ENCODE peak calls at places on chromosome 17, in four cellular contexts. B, A, F and D are unnamed samples.

GRCh38 chr17:36697907-36698526 is 96.6 kb downstream of the MRM1 start:
- DNase-seq in F (no peak), B (peak), A (no peak), D (no peak)

GRCh38 chr17:6000426-6000825 is 69.8 kb upstream of the WSCD1 start:
- DNase-seq in B (no peak), F (no peak), A (no peak), D (no peak)

GRCh38 chr17:62648247-62648953 is 20.9 kb downstream of the MRC2 start:
- DNase-seq in A (no peak), F (no peak), B (no peak), D (no peak)

GRCh38 chr17:16407911-16408588 is 7.3 kb upstream of the TRPV2 start:
- DNase-seq in A (peak), B (peak), F (peak), D (peak)

GRCh38 chr17:45740553-45741330 is 43.4 kb upstream of the CRHR1 start:
- DNase-seq in B (peak), F (peak), A (peak), D (peak)

GRCh38 chr17:68396795-68397536 is 60.3 kb downstream of the WIPI1 start:
- DNase-seq in B (no peak), F (no peak), A (no peak), D (no peak)

GRCh38 chr17:74141612-74142011 is 61.9 kb upstream of the RPL38 start:
- DNase-seq in F (no peak), B (no peak), A (no peak), D (no peak)

GRCh38 chr17:38454528-38454927 is 26.3 kb downstream of the ARHGAP23 start:
- DNase-seq in F (no peak), B (peak), A (peak), D (peak)

GRCh38 chr17:76969598-76970172 is 101.5 kb downstream of the MGAT5B start:
- DNase-seq in F (no peak), B (peak), A (peak), D (peak)

GRCh38 chr17:44187131-44187899 is 543 bp downstream of the TMUB2 start:
- DNase-seq in A (no peak), F (no peak), B (no peak), D (no peak)

GRCh38 chr17:42333053-42333452 is 44.8 kb downstream of the STAT5A start:
- DNase-seq in F (no peak), B (no peak), A (no peak), D (no peak)

GRCh38 chr17:9204623-9205329 is 183.5 kb downstream of the NTN1 start:
- DNase-seq in B (no peak), F (no peak), A (no peak), D (no peak)

GRCh38 chr17:70875729-70876344 is 706.5 kb downstream of the KCNJ2 start:
- DNase-seq in F (no peak), A (no peak), B (no peak), D (no peak)

GRCh38 chr17:17106716-17107115 is 64.5 kb downstream of the MPRIP start:
- DNase-seq in F (no peak), A (no peak), B (no peak), D (no peak)

GRCh38 chr17:2755941-2756724 is 6.7 kb upstream of the CCDC92B start:
- DNase-seq in F (no peak), A (no peak), B (peak), D (no peak)

GRCh38 chr17:65115721-65116312 is 21.4 kb upstream of the RGS9 start:
- DNase-seq in B (no peak), A (no peak), F (no peak), D (no peak)

GRCh38 chr17:29390856-29391631 is 881 bp downstream of the TAOK1 start:
- DNase-seq in F (peak), A (no peak), B (peak), D (no peak)

GRCh38 chr17:67221062-67221998 is 23.7 kb downstream of the HELZ start:
- DNase-seq in F (peak), B (peak), A (peak), D (no peak)

GRCh38 chr17:70338946-70339354 is 169.6 kb downstream of the KCNJ2 start:
- DNase-seq in A (no peak), B (no peak), F (no peak), D (no peak)

GRCh38 chr17:75611746-75612437 is 21.3 kb upstream of the SMIM5 start:
- DNase-seq in B (no peak), F (no peak), A (peak), D (no peak)

GRCh38 chr17:7045492-7046126 is 1.7 kb upstream of the SLC16A11 start:
- DNase-seq in F (peak), A (peak), B (peak), D (peak)

GRCh38 chr17:27081002-27081638 is 212.8 kb upstream of the WSB1 start:
- DNase-seq in A (no peak), F (no peak), B (no peak), D (no peak)

GRCh38 chr17:51052235-51052634 is 68.4 kb downstream of the SPAG9 start:
- DNase-seq in A (no peak), B (no peak), F (no peak), D (no peak)

GRCh38 chr17:37844158-37844976 is 79.8 kb upstream of the TBC1D3K start:
- DNase-seq in F (peak), A (peak), B (peak), D (peak)

GRCh38 chr17:6608321-6608720 is 32.2 kb downstream of the KIAA0753 start:
- DNase-seq in A (peak), F (no peak), B (no peak), D (peak)

GRCh38 chr17:59786536-59787319 is 79.3 kb downstream of the VMP1 start:
- DNase-seq in A (peak), F (peak), B (peak), D (peak)

GRCh38 chr17:37743875-37744632 is 805 bp downstream of the HNF1B start:
- DNase-seq in B (peak), F (peak), A (peak), D (no peak)

GRCh38 chr17:65541453-65541852 is 20.0 kb downstream of the AXIN2 start:
- DNase-seq in B (no peak), F (no peak), A (no peak), D (no peak)

GRCh38 chr17:77613181-77613580 is 345.3 kb upstream of the TNRC6C start:
- DNase-seq in B (no peak), A (no peak), F (no peak), D (no peak)

GRCh38 chr17:12579245-12579644 is 86.4 kb upstream of the MYOCD start:
- DNase-seq in A (no peak), F (no peak), B (no peak), D (no peak)

GRCh38 chr17:41910701-41911391 is 7.9 kb downstream of the ACLY start:
- DNase-seq in B (no peak), A (peak), F (no peak), D (peak)

GRCh38 chr17:75472119-75472518 is 15.7 kb downstream of the TMEM94 start:
- DNase-seq in F (no peak), B (no peak), A (no peak), D (no peak)

GRCh38 chr17:40857535-40857934 is 9.5 kb downstream of the KRT12 start:
- DNase-seq in F (no peak), B (no peak), A (no peak), D (peak)

GRCh38 chr17:48546187-48546923 is 1.4 kb upstream of the HOXB2 start:
- DNase-seq in B (no peak), F (no peak), A (no peak), D (no peak)

GRCh38 chr17:7677388-7678067 is 9.8 kb downstream of the TP53 start:
- DNase-seq in B (no peak), A (no peak), F (no peak), D (no peak)

GRCh38 chr17:69516911-69517310 is 102.4 kb downstream of the MAP2K6 start:
- DNase-seq in A (no peak), B (no peak), F (no peak), D (peak)

GRCh38 chr17:4950757-4951204 is at the start of gene ENO3:
- DNase-seq in F (peak), A (no peak), B (peak), D (no peak)

GRCh38 chr17:67615011-67615561 is 102.7 kb upstream of the NOL11 start:
- DNase-seq in F (no peak), B (no peak), A (no peak), D (peak)

DNA sequence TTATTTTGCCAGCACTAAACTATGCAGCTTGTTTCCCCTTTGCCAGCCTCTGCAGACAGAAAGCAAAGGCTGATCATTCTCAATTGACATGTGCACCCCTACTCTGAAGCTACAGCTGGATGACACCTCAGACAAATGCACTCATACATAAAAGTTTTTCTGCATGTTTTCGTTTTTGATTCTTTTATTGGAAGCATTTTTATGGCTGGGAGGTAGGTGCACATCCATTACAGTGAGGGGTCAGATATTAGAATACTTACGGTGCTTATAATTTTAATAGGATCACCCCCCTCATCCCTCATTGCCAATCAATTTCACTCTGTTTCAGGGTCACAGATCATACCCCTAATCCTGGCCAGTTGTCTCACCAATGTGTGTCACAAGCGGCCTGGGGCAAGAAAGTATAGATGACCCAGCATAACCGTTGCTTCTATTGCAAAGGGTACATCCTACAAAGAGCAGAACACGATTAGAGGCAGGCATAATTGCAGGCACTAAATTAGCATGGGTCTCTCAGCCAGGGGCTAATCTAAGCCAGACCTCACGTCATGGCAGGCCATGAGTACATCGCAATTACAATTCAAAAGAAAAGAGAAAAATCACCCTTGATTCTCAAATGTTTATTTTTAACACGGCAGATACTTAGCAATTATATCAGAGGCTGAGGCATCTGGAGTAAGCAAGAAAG is 89.5 kb upstream of the SOX9 start:
- DNase-seq in B (no peak), A (no peak), F (no peak), D (no peak)
- H3K4me2 ChIP-seq in B (peak), A (no peak), F (no peak), D (peak)

GRCh38 chr17:80622170-80622466 is 77.5 kb downstream of the RPTOR start:
- DNase-seq in A (no peak), B (no peak), F (no peak), D (no peak)
- TF ChIP-seq EZH2 in A (no peak), B (no peak), F (no peak), D (no peak)

DNA sequence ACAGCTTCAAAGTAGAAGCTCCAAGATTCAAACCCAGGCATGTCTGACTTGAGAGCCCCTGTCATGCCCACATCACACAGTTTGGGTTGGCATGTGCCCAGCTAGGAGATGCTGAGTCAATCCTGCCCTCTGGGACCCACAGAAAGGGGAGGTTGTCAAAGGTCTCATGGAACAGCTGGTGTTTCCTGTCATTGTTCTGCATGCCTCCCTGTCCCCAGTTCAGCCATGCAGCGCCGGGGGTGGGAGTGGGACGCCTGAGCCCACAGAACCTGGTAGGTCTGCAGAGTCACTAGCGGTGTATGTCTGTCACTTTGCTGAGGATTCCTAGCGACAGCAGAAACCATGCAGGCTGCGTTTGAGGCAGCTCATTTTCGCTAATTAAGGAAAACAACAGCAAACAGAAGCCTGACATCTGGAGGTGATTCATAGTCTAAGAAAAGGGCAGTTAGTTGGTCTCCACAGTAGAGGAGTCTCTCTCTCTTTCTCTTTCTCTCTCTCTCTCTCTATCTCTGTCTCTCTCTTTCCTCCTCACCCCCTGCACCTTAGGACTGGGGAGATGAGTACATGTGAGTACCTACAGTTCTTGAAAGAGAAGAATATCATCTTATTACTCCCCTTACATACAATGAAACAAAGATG is 19.7 kb upstream of the CCL1 start:
- DNase-seq in F (no peak), B (no peak), A (no peak), D (no peak)
- H3K4me2 ChIP-seq in F (no peak), B (no peak), A (no peak), D (no peak)

DNA sequence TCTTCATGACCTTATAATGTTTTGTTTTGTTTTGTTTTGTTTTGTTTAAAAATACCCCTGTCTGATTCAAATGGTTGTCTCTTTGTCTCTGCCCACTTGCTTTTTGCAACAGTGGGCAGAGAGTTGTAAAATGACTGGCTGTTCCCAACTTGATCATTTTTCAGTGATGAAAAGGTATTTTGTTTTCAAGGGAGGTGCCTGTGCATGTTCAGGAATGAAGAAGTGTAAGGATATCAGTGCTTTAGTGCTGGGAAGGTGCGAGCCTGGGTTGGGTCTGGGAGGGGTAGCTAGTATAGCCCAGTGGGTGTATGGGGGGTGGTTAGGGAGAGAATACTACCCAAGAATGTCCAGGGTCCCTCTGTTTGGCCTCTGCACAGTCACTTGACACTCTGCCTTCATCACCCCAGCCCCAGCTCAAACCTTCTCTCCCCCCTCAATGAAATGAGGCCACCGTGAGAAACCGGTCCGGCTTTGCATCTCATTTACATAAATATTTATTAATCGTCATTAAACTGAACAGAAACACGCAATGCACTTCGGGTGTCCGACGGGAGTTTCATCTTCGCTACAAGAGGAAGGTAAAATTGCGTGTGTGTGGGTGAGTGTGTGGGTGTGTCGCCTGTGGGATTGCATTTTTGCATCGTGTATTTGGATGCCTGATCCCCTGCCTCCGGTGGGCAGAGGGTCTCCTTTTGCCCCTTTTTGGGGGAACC is 4.3 kb downstream of the NEUROD2 start:
- DNase-seq in B (no peak), A (no peak), F (no peak), D (no peak)
- TF ChIP-seq EZH2 in B (peak), A (no peak), F (no peak), D (no peak)

DNA sequence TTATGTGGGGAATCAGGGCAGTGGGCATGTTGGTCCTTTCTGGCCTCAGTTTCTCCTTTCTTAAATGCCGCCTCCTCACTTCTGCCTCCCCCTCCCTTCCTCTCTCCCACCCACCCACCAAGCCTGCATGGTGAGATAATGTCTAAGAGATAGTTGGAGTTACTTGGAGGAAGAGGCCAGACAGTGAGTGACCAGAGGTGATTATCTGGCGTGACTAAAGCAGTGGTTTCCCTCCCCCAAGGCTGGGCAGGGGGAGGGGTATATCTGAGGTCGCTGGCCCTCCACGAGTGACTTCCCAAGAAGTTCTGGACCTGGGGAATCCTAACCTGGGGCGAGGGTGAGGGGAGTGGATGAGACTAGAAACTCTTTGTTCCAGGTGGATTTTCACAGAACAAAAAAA is 31.6 kb upstream of the TAC4 start:
- DNase-seq in F (no peak), A (no peak), B (no peak), D (no peak)
- H3K4me2 ChIP-seq in F (no peak), A (no peak), B (no peak), D (no peak)